ENCODE peak calls at places on chromosomes 3 and 15, in eight cellular contexts. One of them, this sample, is unnamed.

GRCh38 chr3:46965151-46965550 is 11.4 kb downstream of the CCDC12 start:
- DNase-seq in naive thymus-derived CD8-positive, alpha-beta T cell: no peak
- DNase-seq in neural progenitor cell: no peak
- DNase-seq in stimulated activated CD8-positive, alpha-beta memory T cell treated with anti-CD3 and anti-CD28 coated beads, Interleukin-4, amount 100 ng/mL, for 48 hours: no peak
- DNase-seq in T-helper 2 cell: no peak
- DNase-seq in NCI-H1105: no peak
- DNase-seq in SW 1271: no peak
- DNase-seq in heart left ventricle: no peak
- DNase-seq in this sample: no peak

GRCh38 chr3:190307164-190307545 is 15.1 kb downstream of the CLDN1 start:
- DNase-seq in naive thymus-derived CD8-positive, alpha-beta T cell: no peak
- DNase-seq in neural progenitor cell: no peak
- DNase-seq in stimulated activated CD8-positive, alpha-beta memory T cell treated with anti-CD3 and anti-CD28 coated beads, Interleukin-4, amount 100 ng/mL, for 48 hours: no peak
- DNase-seq in T-helper 2 cell: no peak
- DNase-seq in NCI-H1105: no peak
- DNase-seq in SW 1271: no peak
- DNase-seq in heart left ventricle: no peak
- DNase-seq in this sample: no peak

GRCh38 chr15:43550527-43551363 is 33.3 kb downstream of the MAP1A start:
- DNase-seq in naive thymus-derived CD8-positive, alpha-beta T cell: no peak
- DNase-seq in neural progenitor cell: no peak
- DNase-seq in stimulated activated CD8-positive, alpha-beta memory T cell treated with anti-CD3 and anti-CD28 coated beads, Interleukin-4, amount 100 ng/mL, for 48 hours: no peak
- DNase-seq in T-helper 2 cell: no peak
- DNase-seq in NCI-H1105: no peak
- DNase-seq in SW 1271: no peak
- DNase-seq in heart left ventricle: no peak
- DNase-seq in this sample: no peak

GRCh38 chr3:129005526-129006303 is 4.6 kb downstream of the EFCC1 start:
- DNase-seq in naive thymus-derived CD8-positive, alpha-beta T cell: no peak
- DNase-seq in neural progenitor cell: no peak
- DNase-seq in stimulated activated CD8-positive, alpha-beta memory T cell treated with anti-CD3 and anti-CD28 coated beads, Interleukin-4, amount 100 ng/mL, for 48 hours: no peak
- DNase-seq in T-helper 2 cell: no peak
- DNase-seq in NCI-H1105: no peak
- DNase-seq in SW 1271: no peak
- DNase-seq in heart left ventricle: peak
- DNase-seq in this sample: no peak

GRCh38 chr3:81839504-81840094 is 78.2 kb upstream of the GBE1 start:
- DNase-seq in naive thymus-derived CD8-positive, alpha-beta T cell: no peak
- DNase-seq in neural progenitor cell: no peak
- DNase-seq in stimulated activated CD8-positive, alpha-beta memory T cell treated with anti-CD3 and anti-CD28 coated beads, Interleukin-4, amount 100 ng/mL, for 48 hours: no peak
- DNase-seq in T-helper 2 cell: no peak
- DNase-seq in NCI-H1105: no peak
- DNase-seq in SW 1271: no peak
- DNase-seq in heart left ventricle: no peak
- DNase-seq in this sample: no peak

GRCh38 chr3:30625541-30626438 is 19.4 kb downstream of the TGFBR2 start:
- DNase-seq in naive thymus-derived CD8-positive, alpha-beta T cell: no peak
- DNase-seq in neural progenitor cell: no peak
- DNase-seq in stimulated activated CD8-positive, alpha-beta memory T cell treated with anti-CD3 and anti-CD28 coated beads, Interleukin-4, amount 100 ng/mL, for 48 hours: no peak
- DNase-seq in T-helper 2 cell: no peak
- DNase-seq in NCI-H1105: no peak
- DNase-seq in SW 1271: no peak
- DNase-seq in heart left ventricle: no peak
- DNase-seq in this sample: no peak

GRCh38 chr15:26864664-26865191 is 2.1 kb upstream of the GABRA5 start:
- DNase-seq in naive thymus-derived CD8-positive, alpha-beta T cell: no peak
- DNase-seq in neural progenitor cell: peak
- DNase-seq in stimulated activated CD8-positive, alpha-beta memory T cell treated with anti-CD3 and anti-CD28 coated beads, Interleukin-4, amount 100 ng/mL, for 48 hours: no peak
- DNase-seq in T-helper 2 cell: no peak
- DNase-seq in NCI-H1105: peak
- DNase-seq in SW 1271: no peak
- DNase-seq in heart left ventricle: no peak
- DNase-seq in this sample: no peak

GRCh38 chr3:183698760-183699159 is 1.2 kb downstream of the YEATS2 start:
- DNase-seq in naive thymus-derived CD8-positive, alpha-beta T cell: no peak
- DNase-seq in neural progenitor cell: peak
- DNase-seq in stimulated activated CD8-positive, alpha-beta memory T cell treated with anti-CD3 and anti-CD28 coated beads, Interleukin-4, amount 100 ng/mL, for 48 hours: no peak
- DNase-seq in T-helper 2 cell: no peak
- DNase-seq in NCI-H1105: peak
- DNase-seq in SW 1271: no peak
- DNase-seq in heart left ventricle: peak
- DNase-seq in this sample: no peak

GRCh38 chr3:56787784-56788256 is 13.9 kb downstream of the ARHGEF3 start:
- DNase-seq in naive thymus-derived CD8-positive, alpha-beta T cell: peak
- DNase-seq in neural progenitor cell: no peak
- DNase-seq in stimulated activated CD8-positive, alpha-beta memory T cell treated with anti-CD3 and anti-CD28 coated beads, Interleukin-4, amount 100 ng/mL, for 48 hours: peak
- DNase-seq in T-helper 2 cell: no peak
- DNase-seq in NCI-H1105: no peak
- DNase-seq in SW 1271: no peak
- DNase-seq in heart left ventricle: no peak
- DNase-seq in this sample: peak

GRCh38 chr3:50268276-50268675 is 671 bp upstream of the SEMA3B start:
- DNase-seq in naive thymus-derived CD8-positive, alpha-beta T cell: no peak
- DNase-seq in neural progenitor cell: no peak
- DNase-seq in stimulated activated CD8-positive, alpha-beta memory T cell treated with anti-CD3 and anti-CD28 coated beads, Interleukin-4, amount 100 ng/mL, for 48 hours: no peak
- DNase-seq in T-helper 2 cell: no peak
- DNase-seq in NCI-H1105: no peak
- DNase-seq in SW 1271: no peak
- DNase-seq in heart left ventricle: no peak
- DNase-seq in this sample: no peak

GRCh38 chr15:62606376-62607164 is 436.0 kb upstream of the TPM1 start:
- DNase-seq in naive thymus-derived CD8-positive, alpha-beta T cell: no peak
- DNase-seq in neural progenitor cell: no peak
- DNase-seq in stimulated activated CD8-positive, alpha-beta memory T cell treated with anti-CD3 and anti-CD28 coated beads, Interleukin-4, amount 100 ng/mL, for 48 hours: no peak
- DNase-seq in T-helper 2 cell: no peak
- DNase-seq in NCI-H1105: no peak
- DNase-seq in SW 1271: no peak
- DNase-seq in heart left ventricle: no peak
- DNase-seq in this sample: no peak

GRCh38 chr15:98801234-98801561 is 152.9 kb downstream of the IGF1R start:
- DNase-seq in naive thymus-derived CD8-positive, alpha-beta T cell: peak
- DNase-seq in neural progenitor cell: peak
- DNase-seq in stimulated activated CD8-positive, alpha-beta memory T cell treated with anti-CD3 and anti-CD28 coated beads, Interleukin-4, amount 100 ng/mL, for 48 hours: no peak
- DNase-seq in T-helper 2 cell: no peak
- DNase-seq in NCI-H1105: no peak
- DNase-seq in SW 1271: no peak
- DNase-seq in heart left ventricle: no peak
- DNase-seq in this sample: peak

GRCh38 chr3:196192036-196193001 is 18.9 kb downstream of the ZDHHC19 start:
- DNase-seq in naive thymus-derived CD8-positive, alpha-beta T cell: peak
- DNase-seq in neural progenitor cell: no peak
- DNase-seq in stimulated activated CD8-positive, alpha-beta memory T cell treated with anti-CD3 and anti-CD28 coated beads, Interleukin-4, amount 100 ng/mL, for 48 hours: peak
- DNase-seq in T-helper 2 cell: no peak
- DNase-seq in NCI-H1105: no peak
- DNase-seq in SW 1271: no peak
- DNase-seq in heart left ventricle: no peak
- DNase-seq in this sample: peak

GRCh38 chr3:47083786-47084185 is 80.1 kb downstream of the SETD2 start:
- DNase-seq in naive thymus-derived CD8-positive, alpha-beta T cell: no peak
- DNase-seq in neural progenitor cell: no peak
- DNase-seq in stimulated activated CD8-positive, alpha-beta memory T cell treated with anti-CD3 and anti-CD28 coated beads, Interleukin-4, amount 100 ng/mL, for 48 hours: no peak
- DNase-seq in T-helper 2 cell: no peak
- DNase-seq in NCI-H1105: no peak
- DNase-seq in SW 1271: no peak
- DNase-seq in heart left ventricle: no peak
- DNase-seq in this sample: no peak

GRCh38 chr15:65962187-65962586 is 92.9 kb downstream of the RAB11A start:
- DNase-seq in naive thymus-derived CD8-positive, alpha-beta T cell: no peak
- DNase-seq in neural progenitor cell: no peak
- DNase-seq in stimulated activated CD8-positive, alpha-beta memory T cell treated with anti-CD3 and anti-CD28 coated beads, Interleukin-4, amount 100 ng/mL, for 48 hours: no peak
- DNase-seq in T-helper 2 cell: no peak
- DNase-seq in NCI-H1105: no peak
- DNase-seq in SW 1271: no peak
- DNase-seq in heart left ventricle: no peak
- DNase-seq in this sample: no peak

GRCh38 chr3:138936763-138937689 is 9.9 kb downstream of the FOXL2 start:
- DNase-seq in naive thymus-derived CD8-positive, alpha-beta T cell: no peak
- DNase-seq in neural progenitor cell: peak
- DNase-seq in stimulated activated CD8-positive, alpha-beta memory T cell treated with anti-CD3 and anti-CD28 coated beads, Interleukin-4, amount 100 ng/mL, for 48 hours: no peak
- DNase-seq in T-helper 2 cell: no peak
- DNase-seq in NCI-H1105: no peak
- DNase-seq in SW 1271: no peak
- DNase-seq in heart left ventricle: no peak
- DNase-seq in this sample: no peak

GRCh38 chr3:52237659-52238172 is 1.2 kb downstream of the TWF2 start:
- DNase-seq in naive thymus-derived CD8-positive, alpha-beta T cell: no peak
- DNase-seq in neural progenitor cell: no peak
- DNase-seq in stimulated activated CD8-positive, alpha-beta memory T cell treated with anti-CD3 and anti-CD28 coated beads, Interleukin-4, amount 100 ng/mL, for 48 hours: no peak
- DNase-seq in T-helper 2 cell: no peak
- DNase-seq in NCI-H1105: no peak
- DNase-seq in SW 1271: peak
- DNase-seq in heart left ventricle: peak
- DNase-seq in this sample: no peak

GRCh38 chr3:32861681-32862080 is 43.9 kb downstream of the TRIM71 start:
- DNase-seq in naive thymus-derived CD8-positive, alpha-beta T cell: no peak
- DNase-seq in neural progenitor cell: no peak
- DNase-seq in stimulated activated CD8-positive, alpha-beta memory T cell treated with anti-CD3 and anti-CD28 coated beads, Interleukin-4, amount 100 ng/mL, for 48 hours: no peak
- DNase-seq in T-helper 2 cell: no peak
- DNase-seq in NCI-H1105: no peak
- DNase-seq in SW 1271: no peak
- DNase-seq in heart left ventricle: no peak
- DNase-seq in this sample: no peak

GRCh38 chr3:87361271-87361670 is 84.9 kb upstream of the POU1F1 start:
- DNase-seq in naive thymus-derived CD8-positive, alpha-beta T cell: no peak
- DNase-seq in neural progenitor cell: no peak
- DNase-seq in stimulated activated CD8-positive, alpha-beta memory T cell treated with anti-CD3 and anti-CD28 coated beads, Interleukin-4, amount 100 ng/mL, for 48 hours: no peak
- DNase-seq in T-helper 2 cell: no peak
- DNase-seq in NCI-H1105: no peak
- DNase-seq in SW 1271: no peak
- DNase-seq in heart left ventricle: no peak
- DNase-seq in this sample: no peak

GRCh38 chr3:190288836-190289235 is 33.4 kb downstream of the CLDN1 start:
- DNase-seq in naive thymus-derived CD8-positive, alpha-beta T cell: no peak
- DNase-seq in neural progenitor cell: no peak
- DNase-seq in stimulated activated CD8-positive, alpha-beta memory T cell treated with anti-CD3 and anti-CD28 coated beads, Interleukin-4, amount 100 ng/mL, for 48 hours: no peak
- DNase-seq in T-helper 2 cell: no peak
- DNase-seq in NCI-H1105: no peak
- DNase-seq in SW 1271: no peak
- DNase-seq in heart left ventricle: no peak
- DNase-seq in this sample: no peak

GRCh38 chr15:42373274-42373673 is 14.0 kb downstream of the CAPN3 start:
- DNase-seq in naive thymus-derived CD8-positive, alpha-beta T cell: no peak
- DNase-seq in neural progenitor cell: no peak
- DNase-seq in stimulated activated CD8-positive, alpha-beta memory T cell treated with anti-CD3 and anti-CD28 coated beads, Interleukin-4, amount 100 ng/mL, for 48 hours: no peak
- DNase-seq in T-helper 2 cell: no peak
- DNase-seq in NCI-H1105: no peak
- DNase-seq in SW 1271: no peak
- DNase-seq in heart left ventricle: peak
- DNase-seq in this sample: no peak

GRCh38 chr3:187084580-187084979 is 54.7 kb downstream of the RPL39L start:
- DNase-seq in naive thymus-derived CD8-positive, alpha-beta T cell: no peak
- DNase-seq in neural progenitor cell: no peak
- DNase-seq in stimulated activated CD8-positive, alpha-beta memory T cell treated with anti-CD3 and anti-CD28 coated beads, Interleukin-4, amount 100 ng/mL, for 48 hours: no peak
- DNase-seq in T-helper 2 cell: no peak
- DNase-seq in NCI-H1105: no peak
- DNase-seq in SW 1271: no peak
- DNase-seq in heart left ventricle: no peak
- DNase-seq in this sample: no peak

GRCh38 chr3:156620260-156620659 is 54.1 kb upstream of the TIPARP start:
- DNase-seq in naive thymus-derived CD8-positive, alpha-beta T cell: no peak
- DNase-seq in neural progenitor cell: no peak
- DNase-seq in stimulated activated CD8-positive, alpha-beta memory T cell treated with anti-CD3 and anti-CD28 coated beads, Interleukin-4, amount 100 ng/mL, for 48 hours: no peak
- DNase-seq in T-helper 2 cell: no peak
- DNase-seq in NCI-H1105: peak
- DNase-seq in SW 1271: no peak
- DNase-seq in heart left ventricle: no peak
- DNase-seq in this sample: no peak

GRCh38 chr3:72496055-72496690 is 352.1 kb downstream of the SHQ1 start:
- DNase-seq in naive thymus-derived CD8-positive, alpha-beta T cell: no peak
- DNase-seq in neural progenitor cell: no peak
- DNase-seq in stimulated activated CD8-positive, alpha-beta memory T cell treated with anti-CD3 and anti-CD28 coated beads, Interleukin-4, amount 100 ng/mL, for 48 hours: no peak
- DNase-seq in T-helper 2 cell: no peak
- DNase-seq in NCI-H1105: no peak
- DNase-seq in SW 1271: no peak
- DNase-seq in heart left ventricle: no peak
- DNase-seq in this sample: no peak

GRCh38 chr3:194075802-194076460 is 60.0 kb upstream of the HES1 start:
- DNase-seq in naive thymus-derived CD8-positive, alpha-beta T cell: no peak
- DNase-seq in neural progenitor cell: peak
- DNase-seq in stimulated activated CD8-positive, alpha-beta memory T cell treated with anti-CD3 and anti-CD28 coated beads, Interleukin-4, amount 100 ng/mL, for 48 hours: no peak
- DNase-seq in T-helper 2 cell: no peak
- DNase-seq in NCI-H1105: no peak
- DNase-seq in SW 1271: no peak
- DNase-seq in heart left ventricle: no peak
- DNase-seq in this sample: no peak

GRCh38 chr3:52518723-52519444 is 14.8 kb downstream of the NT5DC2 start:
- DNase-seq in naive thymus-derived CD8-positive, alpha-beta T cell: no peak
- DNase-seq in neural progenitor cell: no peak
- DNase-seq in stimulated activated CD8-positive, alpha-beta memory T cell treated with anti-CD3 and anti-CD28 coated beads, Interleukin-4, amount 100 ng/mL, for 48 hours: no peak
- DNase-seq in T-helper 2 cell: no peak
- DNase-seq in NCI-H1105: no peak
- DNase-seq in SW 1271: no peak
- DNase-seq in heart left ventricle: no peak
- DNase-seq in this sample: no peak

GRCh38 chr15:78414608-78415250 is 23.3 kb upstream of the IREB2 start:
- DNase-seq in naive thymus-derived CD8-positive, alpha-beta T cell: no peak
- DNase-seq in neural progenitor cell: no peak
- DNase-seq in stimulated activated CD8-positive, alpha-beta memory T cell treated with anti-CD3 and anti-CD28 coated beads, Interleukin-4, amount 100 ng/mL, for 48 hours: no peak
- DNase-seq in T-helper 2 cell: no peak
- DNase-seq in NCI-H1105: no peak
- DNase-seq in SW 1271: no peak
- DNase-seq in heart left ventricle: no peak
- DNase-seq in this sample: no peak

GRCh38 chr3:25897019-25897418 is 107.1 kb downstream of the OXSM start:
- DNase-seq in naive thymus-derived CD8-positive, alpha-beta T cell: no peak
- DNase-seq in neural progenitor cell: peak
- DNase-seq in stimulated activated CD8-positive, alpha-beta memory T cell treated with anti-CD3 and anti-CD28 coated beads, Interleukin-4, amount 100 ng/mL, for 48 hours: no peak
- DNase-seq in T-helper 2 cell: no peak
- DNase-seq in NCI-H1105: no peak
- DNase-seq in SW 1271: no peak
- DNase-seq in heart left ventricle: peak
- DNase-seq in this sample: no peak

GRCh38 chr3:66023728-66024390 is 14.9 kb downstream of the MAGI1 start:
- DNase-seq in naive thymus-derived CD8-positive, alpha-beta T cell: no peak
- DNase-seq in neural progenitor cell: no peak
- DNase-seq in stimulated activated CD8-positive, alpha-beta memory T cell treated with anti-CD3 and anti-CD28 coated beads, Interleukin-4, amount 100 ng/mL, for 48 hours: no peak
- DNase-seq in T-helper 2 cell: no peak
- DNase-seq in NCI-H1105: no peak
- DNase-seq in SW 1271: no peak
- DNase-seq in heart left ventricle: no peak
- DNase-seq in this sample: no peak

GRCh38 chr15:90327313-90327712 is 24.8 kb upstream of the ZNF774 start:
- DNase-seq in naive thymus-derived CD8-positive, alpha-beta T cell: no peak
- DNase-seq in neural progenitor cell: no peak
- DNase-seq in stimulated activated CD8-positive, alpha-beta memory T cell treated with anti-CD3 and anti-CD28 coated beads, Interleukin-4, amount 100 ng/mL, for 48 hours: no peak
- DNase-seq in T-helper 2 cell: no peak
- DNase-seq in NCI-H1105: no peak
- DNase-seq in SW 1271: no peak
- DNase-seq in heart left ventricle: no peak
- DNase-seq in this sample: no peak

GRCh38 chr3:68972358-68972979 is 40.1 kb upstream of the TAFA4 start:
- DNase-seq in naive thymus-derived CD8-positive, alpha-beta T cell: peak
- DNase-seq in neural progenitor cell: peak
- DNase-seq in stimulated activated CD8-positive, alpha-beta memory T cell treated with anti-CD3 and anti-CD28 coated beads, Interleukin-4, amount 100 ng/mL, for 48 hours: peak
- DNase-seq in T-helper 2 cell: no peak
- DNase-seq in NCI-H1105: peak
- DNase-seq in SW 1271: no peak
- DNase-seq in heart left ventricle: peak
- DNase-seq in this sample: peak

GRCh38 chr3:69855436-69856162 is 116.3 kb downstream of the MITF start:
- DNase-seq in naive thymus-derived CD8-positive, alpha-beta T cell: no peak
- DNase-seq in neural progenitor cell: no peak
- DNase-seq in stimulated activated CD8-positive, alpha-beta memory T cell treated with anti-CD3 and anti-CD28 coated beads, Interleukin-4, amount 100 ng/mL, for 48 hours: no peak
- DNase-seq in T-helper 2 cell: no peak
- DNase-seq in NCI-H1105: no peak
- DNase-seq in SW 1271: no peak
- DNase-seq in heart left ventricle: no peak
- DNase-seq in this sample: no peak

GRCh38 chr3:12131351-12131750 is 27.4 kb downstream of the TIMP4 start:
- DNase-seq in naive thymus-derived CD8-positive, alpha-beta T cell: no peak
- DNase-seq in neural progenitor cell: no peak
- DNase-seq in stimulated activated CD8-positive, alpha-beta memory T cell treated with anti-CD3 and anti-CD28 coated beads, Interleukin-4, amount 100 ng/mL, for 48 hours: no peak
- DNase-seq in T-helper 2 cell: no peak
- DNase-seq in NCI-H1105: no peak
- DNase-seq in SW 1271: no peak
- DNase-seq in heart left ventricle: no peak
- DNase-seq in this sample: no peak

GRCh38 chr3:140441006-140441405 is 236.9 kb upstream of the TRIM42 start:
- DNase-seq in naive thymus-derived CD8-positive, alpha-beta T cell: no peak
- DNase-seq in neural progenitor cell: no peak
- DNase-seq in stimulated activated CD8-positive, alpha-beta memory T cell treated with anti-CD3 and anti-CD28 coated beads, Interleukin-4, amount 100 ng/mL, for 48 hours: no peak
- DNase-seq in T-helper 2 cell: no peak
- DNase-seq in NCI-H1105: no peak
- DNase-seq in SW 1271: no peak
- DNase-seq in heart left ventricle: no peak
- DNase-seq in this sample: no peak